ENCODE peak calls at places on chromosomes 12 and 14, in six cellular contexts. Z is sigmoid colon, Y is A549, J is stomach, S is tibial nerve, C is HepG2. G is an unnamed sample.

GRCh38 chr14:79328863-79329262 is 882.4 kb downstream of the DIO2 start:
- DNase-seq in Z (no peak), C (no peak), S (no peak), Y (no peak), J (no peak), G (no peak)

GRCh38 chr14:50106178-50106577 is 10.2 kb downstream of the VCPKMT start:
- DNase-seq in S (no peak), Y (no peak), J (no peak), C (no peak), Z (no peak), G (no peak)

GRCh38 chr12:79367016-79367575 is 323.7 kb downstream of the PAWR start:
- DNase-seq in J (no peak), Z (no peak), S (no peak), C (no peak), Y (no peak), G (no peak)

GRCh38 chr12:62196146-62196545 is 64.1 kb upstream of the USP15 start:
- DNase-seq in J (no peak), Z (no peak), S (no peak), Y (no peak), C (no peak), G (no peak)

GRCh38 chr12:121217066-121217465 is 7.1 kb downstream of the P2RX4 start:
- DNase-seq in Y (peak; percentile 32), J (no peak), C (peak; percentile 42), S (no peak), Z (no peak), G (no peak)

GRCh38 chr12:131735153-131735456 is 24.2 kb downstream of the SFSWAP start:
- DNase-seq in J (no peak), Z (no peak), Y (no peak), C (no peak), S (no peak), G (no peak)

GRCh38 chr12:15151141-15152091 is 69.8 kb downstream of the RERG start:
- DNase-seq in S (peak; percentile 60), J (no peak), C (peak; percentile 5), Z (no peak), Y (peak; percentile 32), G (no peak)

GRCh38 chr12:1594045-1594294 is 411 bp downstream of the FBXL14 start:
- DNase-seq in J (peak; percentile 73), C (no peak), S (no peak), Z (peak; percentile 79), Y (peak; percentile 67), G (peak; percentile 56)

GRCh38 chr14:99035712-99036593 is 236.0 kb downstream of the BCL11B start:
- DNase-seq in S (peak; percentile 75), Y (peak; percentile 79), Z (peak; percentile 94), C (peak; percentile 10), J (peak; percentile 42), G (peak; percentile 79)

GRCh38 chr14:80564051-80564450 is 352.7 kb upstream of the DIO2 start:
- DNase-seq in S (no peak), C (no peak), J (no peak), Y (no peak), Z (no peak), G (no peak)

GRCh38 chr12:3613641-3614180 is 122.7 kb downstream of the PRMT8 start:
- DNase-seq in Z (no peak), Y (no peak), S (no peak), J (no peak), C (no peak), G (no peak)

GRCh38 chr12:54988402-54989054 is 4.0 kb upstream of the TESPA1 start:
- DNase-seq in Y (no peak), S (peak; percentile 76), Z (peak; percentile 88), J (peak; percentile 71), C (no peak), G (peak; percentile 64)

GRCh38 chr12:106030210-106031175 is 108.3 kb downstream of the NUAK1 start:
- DNase-seq in J (no peak), C (no peak), Y (peak; percentile 83), S (no peak), Z (no peak), G (no peak)
- TF ChIP-seq EP300 in J (no peak), C (no peak), Y (peak; percentile 80), S (no peak), Z (no peak), G (no peak)

GRCh38 chr14:91149462-91149861 is 35.6 kb downstream of the DGLUCY start:
- DNase-seq in Z (peak; percentile 86), Y (peak; percentile 82), C (peak; percentile 92), J (peak; percentile 75), S (peak; percentile 80), G (no peak)

GRCh38 chr14:91144425-91145145 is 30.7 kb downstream of the DGLUCY start:
- DNase-seq in C (no peak), J (no peak), S (no peak), Z (no peak), Y (no peak), G (no peak)

GRCh38 chr14:91143862-91144261 is 30.0 kb downstream of the DGLUCY start:
- DNase-seq in S (no peak), J (peak; percentile 58), Y (no peak), Z (no peak), C (no peak), G (no peak)

GRCh38 chr14:91145396-91146160 is 31.7 kb downstream of the DGLUCY start:
- DNase-seq in J (no peak), S (no peak), Z (no peak), C (no peak), Y (no peak), G (no peak)

DNA sequence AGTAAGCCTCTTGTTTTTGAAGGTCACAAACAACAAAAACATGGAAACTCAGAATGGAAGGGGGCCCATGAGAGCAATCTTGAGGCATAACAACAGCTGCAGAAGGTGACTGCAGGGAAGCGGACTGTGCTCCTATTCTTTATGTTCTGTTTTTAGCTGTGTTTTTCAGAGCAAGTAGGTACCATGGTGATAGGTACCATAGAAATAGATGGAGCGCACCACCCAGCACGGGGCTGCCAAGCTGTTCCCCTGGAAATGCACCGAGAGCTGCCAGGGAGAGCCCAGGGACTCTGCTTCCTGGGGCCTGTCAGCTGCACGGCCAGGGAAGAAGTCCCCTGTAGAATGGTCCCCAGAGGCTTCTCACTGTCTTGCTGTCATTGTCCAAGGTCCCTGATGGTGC is 32.8 kb downstream of the DGLUCY start:
- DNase-seq in J (no peak), S (no peak), Y (no peak), Z (no peak), C (no peak), G (no peak)
- H3K27ac ChIP-seq in J (peak overlapping the region; percentile 20), S (no peak overlapping the region), Y (no peak overlapping the region), Z (no peak overlapping the region), C (no peak overlapping the region), G (no peak overlapping the region)

GRCh38 chr12:124374147-124374546 is 79.3 kb downstream of the RFLNA start:
- DNase-seq in J (no peak), C (no peak), Y (no peak), S (no peak), Z (no peak), G (no peak)

GRCh38 chr12:124376435-124376834 is 81.5 kb downstream of the RFLNA start:
- DNase-seq in Y (no peak), S (no peak), C (no peak), Z (no peak), J (no peak), G (no peak)

GRCh38 chr12:124375141-124375788 is 80.4 kb downstream of the RFLNA start:
- DNase-seq in Z (no peak), S (no peak), Y (no peak), C (no peak), J (no peak), G (no peak)

GRCh38 chr12:124374567-124374966 is 79.7 kb downstream of the RFLNA start:
- DNase-seq in J (no peak), Y (no peak), Z (no peak), S (no peak), C (no peak), G (no peak)

DNA sequence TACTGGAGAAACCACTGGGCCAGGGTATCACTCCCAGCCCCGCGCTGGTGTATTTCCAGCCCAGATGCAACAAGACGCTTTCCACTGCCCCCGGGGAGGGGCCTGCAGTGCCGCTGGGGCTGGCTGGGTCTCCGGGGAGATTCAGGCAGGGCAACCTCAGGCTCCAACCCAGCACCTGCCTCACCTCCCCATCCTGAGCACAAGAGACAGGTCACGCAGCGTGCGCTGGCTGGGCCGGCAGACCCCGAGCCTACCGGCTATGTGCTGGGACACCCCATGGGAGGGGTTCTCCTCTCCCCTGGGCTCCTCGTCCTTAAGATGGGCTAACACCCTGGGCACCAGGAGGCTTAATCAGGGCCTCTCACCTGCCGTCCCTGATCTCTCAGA is 80.9 kb downstream of the RFLNA start:
- DNase-seq in J (no peak), Y (no peak), C (no peak), Z (no peak), S (no peak), G (no peak)
- TF ChIP-seq CTCF in J (no peak), Y (no peak), C (no peak), Z (no peak), S (no peak), G (no peak)

GRCh38 chr14:61257469-61258057 is 23.6 kb downstream of the TMEM30B start:
- DNase-seq in C (no peak), J (no peak), Z (no peak), S (no peak), Y (no peak), G (no peak)
- TF ChIP-seq EP300 in C (no peak), J (no peak), Z (no peak), S (no peak), Y (no peak), G (no peak)

GRCh38 chr14:72775923-72776554 is 117.9 kb downstream of the DPF3 start:
- DNase-seq in S (no peak), Z (no peak), Y (no peak), J (no peak), C (no peak), G (no peak)
- H3K27ac ChIP-seq in S (no peak overlapping the region), Z (no peak overlapping the region), Y (no peak overlapping the region), J (no peak overlapping the region), C (peak overlapping the region; percentile 80), G (peak overlapping the region; percentile 5)

DNA sequence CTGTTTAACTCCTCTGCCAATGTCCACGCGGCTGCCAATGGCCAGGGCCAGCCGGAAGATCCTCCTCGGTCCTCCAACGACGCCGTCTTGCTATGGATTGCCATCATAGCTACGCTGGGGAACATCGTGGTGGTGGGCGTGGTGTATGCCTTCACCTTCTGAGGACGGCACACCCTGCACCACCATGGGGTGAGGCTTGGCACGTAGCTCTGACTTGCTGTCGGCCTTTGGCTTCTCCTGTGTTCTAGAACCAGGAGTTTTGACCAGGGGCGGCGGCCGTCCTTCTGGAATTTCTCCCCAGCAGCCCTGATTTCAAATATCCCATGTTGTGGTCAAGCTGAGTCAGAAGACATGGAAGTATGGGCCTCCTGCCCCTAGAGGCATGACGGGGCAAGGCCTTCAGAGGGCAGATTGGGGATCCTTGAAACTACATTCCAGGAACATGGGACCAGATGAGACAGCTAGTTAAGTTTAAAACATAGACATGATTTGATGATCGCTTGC is 47.5 kb downstream of the C14orf132 start:
- DNase-seq in Y (no peak), J (no peak), Z (peak; percentile 56), S (no peak), C (no peak), G (no peak)
- TF ChIP-seq CTCF in Y (no peak), J (no peak), Z (no peak), S (no peak), C (no peak), G (no peak)

GRCh38 chr12:124125472-124125871 is 152.5 kb downstream of the ZNF664 start:
- DNase-seq in C (no peak), J (no peak), S (no peak), Z (no peak), Y (no peak), G (no peak)
- TF ChIP-seq EP300 in C (no peak), J (no peak), S (no peak), Z (no peak), Y (no peak), G (no peak)